ENCODE peak calls at places on chromosomes 13 and 19, in eight cellular contexts. One of them, this sample, is unnamed.
A peak's percentile ranks its signal among the peaks of the same experiment; 100 is the strongest.

GRCh38 chr13:110942248-110942981 is 27.5 kb upstream of the ANKRD10 start:
- DNase-seq in GM13976: no peak
- DNase-seq in NB4: no peak
- DNase-seq in Peyer's patch: no peak
- DNase-seq in heart right ventricle: no peak
- DNase-seq in heart left ventricle: no peak
- DNase-seq in ovary: no peak
- DNase-seq in Caco-2: no peak
- DNase-seq in this sample: no peak

GRCh38 chr13:99327133-99327532 is 19.9 kb upstream of the GPR183 start:
- DNase-seq in GM13976: no peak
- DNase-seq in NB4: no peak
- DNase-seq in Peyer's patch: no peak
- DNase-seq in heart right ventricle: no peak
- DNase-seq in heart left ventricle: no peak
- DNase-seq in ovary: no peak
- DNase-seq in Caco-2: no peak
- DNase-seq in this sample: no peak

GRCh38 chr19:330503-330902 is 14.1 kb downstream of the MIER2 start:
- DNase-seq in GM13976: no peak
- DNase-seq in NB4: no peak
- DNase-seq in Peyer's patch: no peak
- DNase-seq in heart right ventricle: no peak
- DNase-seq in heart left ventricle: no peak
- DNase-seq in ovary: no peak
- DNase-seq in Caco-2: no peak
- DNase-seq in this sample: no peak

GRCh38 chr13:73913043-73913740 is 221.0 kb downstream of the KLF12 start:
- DNase-seq in GM13976: no peak
- DNase-seq in NB4: no peak
- DNase-seq in Peyer's patch: no peak
- DNase-seq in heart right ventricle: no peak
- DNase-seq in heart left ventricle: no peak
- DNase-seq in ovary: no peak
- DNase-seq in Caco-2: no peak
- DNase-seq in this sample: peak; percentile 47

GRCh38 chr19:15629003-15629880 is 11.5 kb upstream of the CYP4F3 start:
- DNase-seq in GM13976: peak; percentile 90
- DNase-seq in NB4: peak; percentile 76
- DNase-seq in Peyer's patch: peak; percentile 82
- DNase-seq in heart right ventricle: peak; percentile 75
- DNase-seq in heart left ventricle: peak; percentile 71
- DNase-seq in ovary: peak; percentile 79
- DNase-seq in Caco-2: peak; percentile 69
- DNase-seq in this sample: peak; percentile 93

GRCh38 chr19:55694241-55694655 is 19.2 kb downstream of the EPN1 start:
- DNase-seq in GM13976: no peak
- DNase-seq in NB4: no peak
- DNase-seq in Peyer's patch: no peak
- DNase-seq in heart right ventricle: no peak
- DNase-seq in heart left ventricle: no peak
- DNase-seq in ovary: no peak
- DNase-seq in Caco-2: peak; percentile 68
- DNase-seq in this sample: no peak

GRCh38 chr19:1264801-1265610 is 4.1 kb upstream of the CIRBP start:
- DNase-seq in GM13976: peak; percentile 63
- DNase-seq in NB4: peak; percentile 47
- DNase-seq in Peyer's patch: peak; percentile 89
- DNase-seq in heart right ventricle: peak; percentile 77
- DNase-seq in heart left ventricle: peak; percentile 81
- DNase-seq in ovary: peak; percentile 89
- DNase-seq in Caco-2: peak; percentile 92
- DNase-seq in this sample: peak; percentile 94

GRCh38 chr13:33251131-33251629 is 34.4 kb downstream of the STARD13 start:
- DNase-seq in GM13976: peak; percentile 44
- DNase-seq in NB4: no peak
- DNase-seq in Peyer's patch: no peak
- DNase-seq in heart right ventricle: peak; percentile 46
- DNase-seq in heart left ventricle: peak; percentile 37
- DNase-seq in ovary: no peak
- DNase-seq in Caco-2: no peak
- DNase-seq in this sample: no peak

GRCh38 chr19:49893135-49893534 is 3.6 kb downstream of the IL4I1 start:
- DNase-seq in GM13976: no peak
- DNase-seq in NB4: no peak
- DNase-seq in Peyer's patch: no peak
- DNase-seq in heart right ventricle: no peak
- DNase-seq in heart left ventricle: no peak
- DNase-seq in ovary: no peak
- DNase-seq in Caco-2: no peak
- DNase-seq in this sample: no peak

GRCh38 chr19:49894879-49895565 is 1.7 kb downstream of the IL4I1 start:
- DNase-seq in GM13976: peak; percentile 71
- DNase-seq in NB4: no peak
- DNase-seq in Peyer's patch: no peak
- DNase-seq in heart right ventricle: no peak
- DNase-seq in heart left ventricle: no peak
- DNase-seq in ovary: no peak
- DNase-seq in Caco-2: no peak
- DNase-seq in this sample: no peak

GRCh38 chr19:49896863-49897621 is at the start of gene IL4I1:
- DNase-seq in GM13976: peak; percentile 82
- DNase-seq in NB4: peak; percentile 51
- DNase-seq in Peyer's patch: peak; percentile 67
- DNase-seq in heart right ventricle: no peak
- DNase-seq in heart left ventricle: peak; percentile 55
- DNase-seq in ovary: no peak
- DNase-seq in Caco-2: no peak
- DNase-seq in this sample: no peak

GRCh38 chr19:49894011-49894664 is 2.5 kb downstream of the IL4I1 start:
- DNase-seq in GM13976: no peak
- DNase-seq in NB4: no peak
- DNase-seq in Peyer's patch: no peak
- DNase-seq in heart right ventricle: no peak
- DNase-seq in heart left ventricle: no peak
- DNase-seq in ovary: no peak
- DNase-seq in Caco-2: no peak
- DNase-seq in this sample: no peak

GRCh38 chr19:49895566-49896297 is 955 bp downstream of the IL4I1 start:
- DNase-seq in GM13976: peak; percentile 64
- DNase-seq in NB4: no peak
- DNase-seq in Peyer's patch: no peak
- DNase-seq in heart right ventricle: no peak
- DNase-seq in heart left ventricle: no peak
- DNase-seq in ovary: no peak
- DNase-seq in Caco-2: no peak
- DNase-seq in this sample: no peak
- TF ChIP-seq CTCF in GM13976: no peak
- TF ChIP-seq CTCF in NB4: no peak
- TF ChIP-seq CTCF in Peyer's patch: no peak
- TF ChIP-seq CTCF in heart right ventricle: no peak
- TF ChIP-seq CTCF in heart left ventricle: no peak
- TF ChIP-seq CTCF in ovary: no peak
- TF ChIP-seq CTCF in Caco-2: no peak
- TF ChIP-seq CTCF in this sample: no peak

GRCh38 chr19:10115392-10116084 is 4.0 kb downstream of the P2RY11 start:
- DNase-seq in GM13976: no peak
- DNase-seq in NB4: no peak
- DNase-seq in Peyer's patch: no peak
- DNase-seq in heart right ventricle: no peak
- DNase-seq in heart left ventricle: no peak
- DNase-seq in ovary: no peak
- DNase-seq in Caco-2: no peak
- DNase-seq in this sample: peak; percentile 48

GRCh38 chr19:10112895-10113591 is 1.6 kb downstream of the P2RY11 start:
- DNase-seq in GM13976: peak; percentile 73
- DNase-seq in NB4: peak; percentile 94
- DNase-seq in Peyer's patch: peak; percentile 75
- DNase-seq in heart right ventricle: no peak
- DNase-seq in heart left ventricle: no peak
- DNase-seq in ovary: peak; percentile 39
- DNase-seq in Caco-2: peak; percentile 50
- DNase-seq in this sample: peak; percentile 94

GRCh38 chr19:10113592-10113963 is 2.1 kb downstream of the P2RY11 start:
- DNase-seq in GM13976: no peak
- DNase-seq in NB4: no peak
- DNase-seq in Peyer's patch: no peak
- DNase-seq in heart right ventricle: no peak
- DNase-seq in heart left ventricle: no peak
- DNase-seq in ovary: no peak
- DNase-seq in Caco-2: no peak
- DNase-seq in this sample: no peak

GRCh38 chr19:10114651-10115391 is 3.3 kb downstream of the P2RY11 start:
- DNase-seq in GM13976: no peak
- DNase-seq in NB4: peak; percentile 59
- DNase-seq in Peyer's patch: no peak
- DNase-seq in heart right ventricle: no peak
- DNase-seq in heart left ventricle: no peak
- DNase-seq in ovary: no peak
- DNase-seq in Caco-2: peak; percentile 41
- DNase-seq in this sample: peak; percentile 70

GRCh38 chr19:10113964-10114650 is 2.6 kb downstream of the P2RY11 start:
- DNase-seq in GM13976: no peak
- DNase-seq in NB4: peak; percentile 68
- DNase-seq in Peyer's patch: no peak
- DNase-seq in heart right ventricle: no peak
- DNase-seq in heart left ventricle: no peak
- DNase-seq in ovary: no peak
- DNase-seq in Caco-2: no peak
- DNase-seq in this sample: peak; percentile 75
- TF ChIP-seq CTCF in GM13976: no peak
- TF ChIP-seq CTCF in NB4: no peak
- TF ChIP-seq CTCF in Peyer's patch: no peak
- TF ChIP-seq CTCF in heart right ventricle: no peak
- TF ChIP-seq CTCF in heart left ventricle: no peak
- TF ChIP-seq CTCF in ovary: no peak
- TF ChIP-seq CTCF in Caco-2: no peak
- TF ChIP-seq CTCF in this sample: peak; percentile 37

GRCh38 chr19:11452814-11453335 is 17.4 kb downstream of the PRKCSH start:
- DNase-seq in GM13976: no peak
- DNase-seq in NB4: no peak
- DNase-seq in Peyer's patch: no peak
- DNase-seq in heart right ventricle: no peak
- DNase-seq in heart left ventricle: no peak
- DNase-seq in ovary: no peak
- DNase-seq in Caco-2: no peak
- DNase-seq in this sample: peak; percentile 46

GRCh38 chr19:11456659-11457058 is 21.2 kb downstream of the PRKCSH start:
- DNase-seq in GM13976: no peak
- DNase-seq in NB4: no peak
- DNase-seq in Peyer's patch: no peak
- DNase-seq in heart right ventricle: no peak
- DNase-seq in heart left ventricle: no peak
- DNase-seq in ovary: no peak
- DNase-seq in Caco-2: no peak
- DNase-seq in this sample: no peak

GRCh38 chr19:11451942-11452813 is 16.7 kb downstream of the PRKCSH start:
- DNase-seq in GM13976: peak; percentile 79
- DNase-seq in NB4: peak; percentile 64
- DNase-seq in Peyer's patch: no peak
- DNase-seq in heart right ventricle: no peak
- DNase-seq in heart left ventricle: no peak
- DNase-seq in ovary: no peak
- DNase-seq in Caco-2: no peak
- DNase-seq in this sample: peak; percentile 66

GRCh38 chr19:11451327-11451941 is 16.0 kb downstream of the PRKCSH start:
- DNase-seq in GM13976: no peak
- DNase-seq in NB4: no peak
- DNase-seq in Peyer's patch: no peak
- DNase-seq in heart right ventricle: no peak
- DNase-seq in heart left ventricle: no peak
- DNase-seq in ovary: no peak
- DNase-seq in Caco-2: no peak
- DNase-seq in this sample: no peak

GRCh38 chr19:11453468-11454341 is 18.3 kb downstream of the PRKCSH start:
- DNase-seq in GM13976: peak; percentile 74
- DNase-seq in NB4: no peak
- DNase-seq in Peyer's patch: no peak
- DNase-seq in heart right ventricle: no peak
- DNase-seq in heart left ventricle: no peak
- DNase-seq in ovary: no peak
- DNase-seq in Caco-2: no peak
- DNase-seq in this sample: peak; percentile 69
- TF ChIP-seq CTCF in GM13976: no peak
- TF ChIP-seq CTCF in NB4: peak; percentile 59
- TF ChIP-seq CTCF in Peyer's patch: peak; percentile 9
- TF ChIP-seq CTCF in heart right ventricle: peak; percentile 21
- TF ChIP-seq CTCF in heart left ventricle: no peak
- TF ChIP-seq CTCF in ovary: no peak
- TF ChIP-seq CTCF in Caco-2: peak; percentile 68
- TF ChIP-seq CTCF in this sample: peak; percentile 74

GRCh38 chr19:18234194-18234593 is 8.0 kb upstream of the PDE4C start:
- DNase-seq in GM13976: no peak
- DNase-seq in NB4: no peak
- DNase-seq in Peyer's patch: no peak
- DNase-seq in heart right ventricle: no peak
- DNase-seq in heart left ventricle: no peak
- DNase-seq in ovary: no peak
- DNase-seq in Caco-2: no peak
- DNase-seq in this sample: no peak

GRCh38 chr19:18230941-18231734 is 4.9 kb upstream of the PDE4C start:
- DNase-seq in GM13976: no peak
- DNase-seq in NB4: no peak
- DNase-seq in Peyer's patch: no peak
- DNase-seq in heart right ventricle: no peak
- DNase-seq in heart left ventricle: no peak
- DNase-seq in ovary: no peak
- DNase-seq in Caco-2: no peak
- DNase-seq in this sample: peak; percentile 66

GRCh38 chr19:18231775-18232174 is 5.5 kb upstream of the PDE4C start:
- DNase-seq in GM13976: no peak
- DNase-seq in NB4: peak; percentile 83
- DNase-seq in Peyer's patch: no peak
- DNase-seq in heart right ventricle: no peak
- DNase-seq in heart left ventricle: no peak
- DNase-seq in ovary: no peak
- DNase-seq in Caco-2: no peak
- DNase-seq in this sample: peak; percentile 56

GRCh38 chr19:18233224-18233825 is 7.1 kb upstream of the PDE4C start:
- DNase-seq in GM13976: peak; percentile 86
- DNase-seq in NB4: peak; percentile 69
- DNase-seq in Peyer's patch: no peak
- DNase-seq in heart right ventricle: no peak
- DNase-seq in heart left ventricle: peak; percentile 32
- DNase-seq in ovary: no peak
- DNase-seq in Caco-2: peak; percentile 59
- DNase-seq in this sample: peak; percentile 96

DNA sequence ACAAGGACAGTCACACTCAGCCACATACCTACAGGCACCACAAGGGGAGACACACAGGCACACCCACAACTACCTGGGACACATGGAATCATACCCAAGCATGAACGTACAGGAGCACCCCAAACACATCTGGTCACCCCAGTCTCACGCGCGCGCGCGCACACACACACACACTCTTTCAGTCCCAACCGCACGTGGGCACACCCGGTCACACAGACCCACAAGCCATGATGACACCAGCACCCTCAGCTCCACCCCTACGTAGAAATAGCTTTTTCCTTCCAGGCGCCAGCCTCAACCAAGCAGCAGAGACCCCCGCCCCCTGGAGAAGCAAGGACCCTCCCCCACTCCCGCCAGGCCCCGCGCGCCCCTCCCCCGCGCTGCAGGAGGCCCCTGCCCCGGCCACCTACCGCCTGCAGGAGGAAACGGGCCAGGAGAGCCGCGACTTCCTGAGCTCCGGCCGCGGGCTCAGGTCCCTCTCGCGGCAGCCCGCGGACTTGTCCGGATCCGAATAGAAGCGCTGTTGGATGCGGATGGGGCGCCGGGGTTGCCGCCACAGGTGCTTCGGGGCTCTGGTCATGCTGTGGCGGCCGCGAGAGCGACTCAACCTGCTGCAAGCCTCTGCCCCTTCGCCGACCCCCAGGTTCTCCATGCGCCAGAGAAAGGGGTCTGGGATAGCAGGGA is 6.4 kb upstream of the PDE4C start:
- DNase-seq in GM13976: no peak
- DNase-seq in NB4: no peak
- DNase-seq in Peyer's patch: no peak
- DNase-seq in heart right ventricle: no peak
- DNase-seq in heart left ventricle: no peak
- DNase-seq in ovary: no peak
- DNase-seq in Caco-2: no peak
- DNase-seq in this sample: peak; percentile 93
- TF ChIP-seq CTCF in GM13976: no peak
- TF ChIP-seq CTCF in NB4: no peak
- TF ChIP-seq CTCF in Peyer's patch: no peak
- TF ChIP-seq CTCF in heart right ventricle: no peak
- TF ChIP-seq CTCF in heart left ventricle: no peak
- TF ChIP-seq CTCF in ovary: no peak
- TF ChIP-seq CTCF in Caco-2: no peak
- TF ChIP-seq CTCF in this sample: peak; percentile 73

This sample was measured in endodermal cell.